ENCODE peak calls at places on chromosomes 5 and 9, in eight cellular contexts. G is stimulated activated CD4-positive, alpha-beta T cell treated with anti-CD3 and anti-CD28 coated beads, Interleukin-1b, Interleukin-23, amount 100 ng/mL, for 24 hours; J is activated T-cell treated with anti-CD3 and anti-CD28 coated beads, Interleukin-2, amount 50 U/mL, for 72 hours; F is aorta; R is CD4-positive, alpha-beta memory T cell; Q is sigmoid colon; W is AG04450; B is mesothelial cell of epicardium. I is an unnamed sample.

GRCh38 chr5:33852327-33852726 is 39.5 kb downstream of the ADAMTS12 start:
- DNase-seq in G (no peak), J (no peak), F (no peak), R (no peak), Q (no peak), W (no peak), B (no peak), I (no peak)

GRCh38 chr5:71907589-71908145 is 188.6 kb downstream of the CARTPT start:
- DNase-seq in G (no peak), J (no peak), F (no peak), R (no peak), Q (no peak), W (no peak), B (no peak), I (no peak)

GRCh38 chr5:148267972-148268371 is 622 bp upstream of the SPINK13 start:
- DNase-seq in G (no peak), J (no peak), F (no peak), R (no peak), Q (no peak), W (no peak), B (no peak), I (no peak)

GRCh38 chr5:10467281-10468198 is 25.9 kb downstream of the ROPN1L start:
- DNase-seq in G (no peak), J (no peak), F (no peak), R (no peak), Q (no peak), W (no peak), B (no peak), I (peak; percentile 78)

GRCh38 chr5:89081360-89081759 is 198.4 kb upstream of the MEF2C start:
- DNase-seq in G (no peak), J (no peak), F (no peak), R (no peak), Q (no peak), W (no peak), B (no peak), I (no peak)

GRCh38 chr9:35714123-35714522 is 17.9 kb downstream of the TLN1 start:
- DNase-seq in G (no peak), J (no peak), F (peak; percentile 29), R (no peak), Q (peak; percentile 60), W (no peak), B (no peak), I (no peak)

GRCh38 chr5:78813286-78813685 is 164.7 kb upstream of the LHFPL2 start:
- DNase-seq in G (no peak), J (no peak), F (no peak), R (no peak), Q (no peak), W (no peak), B (no peak), I (no peak)

GRCh38 chr5:78753093-78753531 is 104.5 kb upstream of the LHFPL2 start:
- DNase-seq in G (no peak), J (no peak), F (no peak), R (no peak), Q (no peak), W (no peak), B (no peak), I (no peak)

GRCh38 chr9:126617003-126617739 is 3.4 kb downstream of the LMX1B start:
- DNase-seq in G (no peak), J (no peak), F (no peak), R (no peak), Q (no peak), W (no peak), B (no peak), I (no peak)

GRCh38 chr5:151924564-151925395 is at the start of gene GLRA1:
- DNase-seq in G (peak; percentile 3), J (peak; percentile 54), F (peak; percentile 69), R (no peak), Q (no peak), W (peak; percentile 4), B (peak; percentile 74), I (peak; percentile 67)

GRCh38 chr5:141816598-141817399 is 61.4 kb downstream of the PCDH1 start:
- DNase-seq in G (no peak), J (no peak), F (no peak), R (no peak), Q (no peak), W (no peak), B (no peak), I (no peak)

GRCh38 chr9:136882109-136882946 is 4.0 kb upstream of the TRAF2 start:
- DNase-seq in G (peak; percentile 81), J (peak; percentile 91), F (peak; percentile 80), R (peak; percentile 99), Q (peak; percentile 80), W (peak; percentile 37), B (no peak), I (peak; percentile 79)

GRCh38 chr5:139954462-139954861 is 88.6 kb downstream of the NRG2 start:
- DNase-seq in G (no peak), J (no peak), F (no peak), R (no peak), Q (no peak), W (no peak), B (no peak), I (no peak)

GRCh38 chr5:39502704-39503103 is 77.9 kb upstream of the DAB2 start:
- DNase-seq in G (no peak), J (no peak), F (no peak), R (no peak), Q (no peak), W (no peak), B (no peak), I (no peak)

GRCh38 chr9:21681641-21682040 is 120.8 kb upstream of the MTAP start:
- DNase-seq in G (no peak), J (no peak), F (no peak), R (no peak), Q (no peak), W (no peak), B (no peak), I (no peak)

GRCh38 chr5:51518607-51519006 is 135.4 kb downstream of the ISL1 start:
- DNase-seq in G (no peak), J (no peak), F (no peak), R (no peak), Q (no peak), W (no peak), B (no peak), I (no peak)

GRCh38 chr5:172035039-172035438 is 28.6 kb upstream of the FBXW11 start:
- DNase-seq in G (no peak), J (no peak), F (no peak), R (no peak), Q (no peak), W (no peak), B (no peak), I (no peak)

I was measured in HTR-8/SVneo.